ENCODE peak calls at places on chromosomes 1 and 21, in nine cellular contexts. E is iPS-NIHi11; L is EL; M is Caki2; W is GM23248; F is RKO; U is cardiac fibroblast; R is stimulated activated CD8-positive, alpha-beta memory T cell treated with anti-CD3 and anti-CD28 coated beads, Interleukin-2, amount 100 ng/mL, for 48 hours; B is iris pigment epithelial cell. V is an unnamed sample.

GRCh38 chr1:8986814-8987190 is 39.4 kb downstream of the SLC2A7 start:
- DNase-seq in E (no peak), L (no peak), M (no peak), W (no peak), F (no peak), U (no peak), R (no peak), B (no peak), V (no peak)

GRCh38 chr1:214472362-214472761 is 79.0 kb downstream of the PTPN14 start:
- DNase-seq in E (no peak), L (peak), M (no peak), W (peak), F (no peak), U (peak), R (no peak), B (peak), V (no peak)

GRCh38 chr1:211541715-211542477 is 37.1 kb downstream of the SLC30A1 start:
- DNase-seq in E (peak), L (no peak), M (peak), W (no peak), F (no peak), U (no peak), R (no peak), B (peak), V (no peak)

GRCh38 chr1:208030320-208031091 is 119.6 kb upstream of the CD34 start:
- DNase-seq in E (no peak), L (peak), M (no peak), W (peak), F (no peak), U (peak), R (no peak), B (no peak), V (no peak)

GRCh38 chr1:10160173-10160572 is 50.2 kb upstream of the KIF1B start:
- DNase-seq in E (no peak), L (no peak), M (no peak), W (no peak), F (no peak), U (no peak), R (no peak), B (no peak), V (no peak)

GRCh38 chr21:39125752-39126485 is 57.3 kb downstream of the PSMG1 start:
- DNase-seq in E (peak), L (peak), M (peak), W (peak), F (peak), U (peak), R (no peak), B (peak), V (no peak)

GRCh38 chr1:145696630-145696960 is 10.6 kb downstream of the PDZK1 start:
- DNase-seq in E (no peak), L (no peak), M (peak), W (no peak), F (no peak), U (no peak), R (no peak), B (no peak), V (no peak)

GRCh38 chr1:180353930-180354329 is 123.9 kb downstream of the LHX4 start:
- DNase-seq in E (peak), L (no peak), M (no peak), W (no peak), F (no peak), U (no peak), R (no peak), B (no peak), V (no peak)

GRCh38 chr21:34548782-34549376 is 36.9 kb upstream of the KCNE1 start:
- DNase-seq in E (no peak), L (no peak), M (no peak), W (no peak), F (no peak), U (no peak), R (no peak), B (no peak), V (no peak)

GRCh38 chr1:245301162-245301580 is 146.4 kb downstream of the KIF26B start:
- DNase-seq in E (no peak), L (no peak), M (no peak), W (peak), F (no peak), U (peak), R (no peak), B (peak), V (no peak)

GRCh38 chr1:19044975-19045831 is 88.7 kb upstream of the IFFO2 start:
- DNase-seq in E (no peak), L (no peak), M (no peak), W (peak), F (no peak), U (peak), R (peak), B (no peak), V (no peak)

GRCh38 chr1:35825255-35825654 is 17.4 kb downstream of the AGO4 start:
- DNase-seq in E (no peak), L (no peak), M (no peak), W (peak), F (no peak), U (no peak), R (no peak), B (no peak), V (no peak)

GRCh38 chr1:51714374-51715019 is 97.6 kb downstream of the OSBPL9 start:
- DNase-seq in E (no peak), L (no peak), M (no peak), W (peak), F (peak), U (no peak), R (no peak), B (no peak), V (no peak)

GRCh38 chr21:37445228-37445627 is 78.7 kb downstream of the DYRK1A start:
- DNase-seq in E (no peak), L (peak), M (no peak), W (peak), F (no peak), U (peak), R (no peak), B (peak), V (no peak)

GRCh38 chr1:154328318-154329151 is 3.2 kb downstream of the ATP8B2 start:
- DNase-seq in E (peak), L (peak), M (peak), W (peak), F (peak), U (peak), R (peak), B (peak), V (no peak)

GRCh38 chr1:162300057-162300917 is 76.4 kb downstream of the SPATA46 start:
- DNase-seq in E (peak), L (no peak), M (no peak), W (no peak), F (no peak), U (no peak), R (no peak), B (no peak), V (no peak)

GRCh38 chr1:110319332-110320167 is 19.6 kb upstream of the RBM15 start:
- DNase-seq in E (no peak), L (no peak), M (no peak), W (no peak), F (no peak), U (no peak), R (no peak), B (peak), V (no peak)

GRCh38 chr1:57124170-57124569 is 158.4 kb upstream of the C8B start:
- DNase-seq in E (no peak), L (no peak), M (no peak), W (no peak), F (no peak), U (no peak), R (no peak), B (no peak), V (no peak)

GRCh38 chr1:204307334-204307883 is 52.3 kb downstream of the PLEKHA6 start:
- DNase-seq in E (peak), L (peak), M (no peak), W (peak), F (no peak), U (no peak), R (no peak), B (peak), V (no peak)

GRCh38 chr21:14306143-14306907 is 76.6 kb downstream of the HSPA13 start:
- DNase-seq in E (no peak), L (peak), M (no peak), W (peak), F (peak), U (peak), R (no peak), B (peak), V (no peak)

GRCh38 chr1:165443539-165444289 is 1.2 kb downstream of the RXRG start:
- DNase-seq in E (peak), L (no peak), M (no peak), W (no peak), F (no peak), U (no peak), R (no peak), B (no peak), V (no peak)